ENCODE peak calls at places on chromosome 10, in six cellular contexts. C, B, P, H, J and V are unnamed samples. For H3K4me1, the result is how much of the 10 kb centered on the place peaks cover.

GRCh38 chr10:69632516-69633199 is 2.6 kb downstream of the FAM241B start:
- DNase-seq in H (no peak), J (no peak), P (peak), C (no peak), B (no peak), V (no peak)

GRCh38 chr10:96512524-96512991 is 1.2 kb downstream of the TLL2 start:
- DNase-seq in C (no peak), H (no peak), B (peak), J (peak), P (peak), V (no peak)

GRCh38 chr10:127977368-127978009 is 70.6 kb downstream of the PTPRE start:
- DNase-seq in C (no peak), B (peak), J (no peak), P (peak), H (no peak), V (peak)

GRCh38 chr10:52410916-52411315 is 96.8 kb downstream of the DKK1 start:
- DNase-seq in H (no peak), P (no peak), J (no peak), C (no peak), B (no peak), V (no peak)

GRCh38 chr10:86785021-86785420 is 28.6 kb downstream of the BMPR1A start:
- DNase-seq in H (no peak), B (no peak), J (no peak), C (no peak), P (no peak), V (no peak)

GRCh38 chr10:77837248-77837924 is 89.2 kb downstream of the DLG5 start:
- DNase-seq in P (no peak), C (no peak), B (no peak), H (no peak), J (peak), V (no peak)

GRCh38 chr10:80161321-80162084 is 29.0 kb downstream of the PLAC9 start:
- DNase-seq in P (no peak), C (no peak), H (no peak), B (no peak), J (peak), V (no peak)

GRCh38 chr10:132631348-132631735 is 93.8 kb downstream of the INPP5A start:
- DNase-seq in J (no peak), B (peak), C (no peak), P (peak), H (no peak), V (peak)

GRCh38 chr10:102134416-102134815 is 1.6 kb downstream of the PPRC1 start:
- DNase-seq in J (no peak), B (no peak), H (no peak), P (no peak), C (no peak), V (no peak)

GRCh38 chr10:114175667-114176066 is 1.7 kb upstream of the CCDC186 start:
- DNase-seq in H (no peak), C (no peak), B (no peak), P (no peak), J (no peak), V (no peak)

GRCh38 chr10:125700355-125700911 is 17.5 kb upstream of the TEX36 start:
- DNase-seq in H (no peak), B (no peak), P (no peak), J (no peak), C (no peak), V (no peak)

GRCh38 chr10:8556321-8556720 is 501.8 kb downstream of the GATA3 start:
- DNase-seq in B (no peak), C (no peak), H (no peak), J (no peak), P (no peak), V (no peak)

GRCh38 chr10:96313348-96313747 is 9.1 kb downstream of the DNTT start:
- DNase-seq in J (no peak), H (no peak), C (no peak), P (no peak), B (no peak), V (no peak)

GRCh38 chr10:99906470-99906869 is 103.3 kb downstream of the DNMBP start:
- DNase-seq in H (peak), C (no peak), J (no peak), B (peak), P (no peak), V (no peak)

GRCh38 chr10:62083413-62083794 is 181.9 kb downstream of the ARID5B start:
- DNase-seq in B (no peak), J (no peak), H (no peak), C (no peak), P (no peak), V (no peak)

GRCh38 chr10:43257210-43258031 is 9.4 kb downstream of the RASGEF1A start:
- DNase-seq in J (no peak), B (peak), P (peak), H (no peak), C (no peak), V (no peak)

GRCh38 chr10:56537984-56538383 is 176.9 kb upstream of the ZWINT start:
- DNase-seq in P (no peak), C (no peak), J (no peak), B (no peak), H (no peak), V (no peak)

GRCh38 chr10:114095676-114096331 is 52.1 kb downstream of the ADRB1 start:
- DNase-seq in P (no peak), C (no peak), J (no peak), H (no peak), B (no peak), V (no peak)

GRCh38 chr10:110364531-110364937 is 59.8 kb upstream of the SMNDC1 start:
- DNase-seq in H (peak), P (no peak), C (no peak), J (no peak), B (no peak), V (no peak)

GRCh38 chr10:32957341-32958084 is 517 bp downstream of the ITGB1 start:
- DNase-seq in J (peak), P (peak), H (no peak), B (peak), C (no peak), V (peak)

GRCh38 chr10:4082851-4083250 is 297.8 kb upstream of the KLF6 start:
- DNase-seq in H (no peak), P (no peak), B (no peak), C (no peak), J (no peak), V (no peak)
- H3K4me3 ChIP-seq in H (no peak), P (no peak), B (no peak), C (no peak), J (no peak), V (no peak)

DNA sequence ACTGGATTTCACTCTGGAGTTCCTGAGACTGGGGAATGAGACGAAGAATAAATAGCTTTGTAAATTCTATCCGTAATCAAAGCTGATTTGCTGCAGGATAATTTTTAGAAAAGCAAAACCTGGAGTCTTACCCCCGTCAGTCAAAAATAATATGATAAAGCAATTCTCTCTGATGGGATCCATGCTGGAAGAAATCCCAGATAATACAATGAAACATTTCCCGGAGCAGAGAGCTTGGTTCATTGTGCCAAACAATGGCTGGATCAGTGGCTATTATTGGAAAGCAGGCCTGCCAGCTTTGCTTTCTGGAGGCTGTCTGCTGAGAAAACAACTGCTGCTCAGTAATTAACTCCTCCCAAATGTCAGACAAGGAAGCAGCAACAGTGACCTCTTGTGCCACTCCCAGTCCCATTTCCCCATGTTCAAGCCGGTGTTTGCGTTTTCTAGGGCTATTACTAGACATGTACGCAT is 609.4 kb upstream of the PCDH15 start:
- DNase-seq in B (peak), C (no peak), J (peak), P (no peak), H (no peak), V (peak)
- TF ChIP-seq CTCF in B (no peak), C (no peak), J (peak), P (no peak), H (no peak), V (peak)

GRCh38 chr10:103828587-103829186 is 26.7 kb downstream of the SH3PXD2A start:
- DNase-seq in H (no peak), C (no peak), B (no peak), P (no peak), J (no peak), V (no peak)
- H3K4me1 ChIP-seq in H (under half), C (under half), B (under half), P (under half), J (under half), V (under half)

GRCh38 chr10:117548191-117548668 is 5.7 kb downstream of the EMX2 start:
- DNase-seq in P (no peak), J (peak), C (no peak), H (no peak), B (no peak), V (no peak)
- H3K4me3 ChIP-seq in P (no peak), J (no peak), C (no peak), H (no peak), B (no peak), V (no peak)

DNA sequence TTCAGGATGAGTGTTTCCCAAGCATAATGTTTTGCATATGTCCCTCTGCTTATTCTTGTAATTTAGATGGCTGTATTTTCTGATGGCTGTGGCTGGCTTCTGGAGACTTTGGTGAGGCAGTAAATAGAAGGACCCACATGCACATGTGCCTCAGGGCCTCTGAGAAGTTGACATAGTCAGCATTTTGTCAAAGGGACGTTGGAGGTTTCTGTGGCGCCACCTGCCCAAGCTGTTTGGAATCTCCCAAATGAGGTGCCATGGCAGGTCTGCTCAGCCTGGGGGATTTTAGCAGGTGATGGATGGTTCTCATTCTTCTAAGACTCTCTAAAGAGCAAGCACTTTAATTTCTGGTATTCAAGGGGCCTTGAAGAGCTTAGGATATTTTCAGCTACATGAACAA is 29.8 kb downstream of the C10orf120 start:
- DNase-seq in B (no peak), C (no peak), P (peak), H (peak), J (peak), V (no peak)
- TF ChIP-seq CTCF in B (no peak), C (no peak), P (no peak), H (peak), J (peak), V (no peak)

GRCh38 chr10:71765907-71766716 is 7.2 kb downstream of the VSIR start:
- DNase-seq in C (no peak), J (no peak), H (no peak), P (no peak), B (no peak), V (peak)
- H3K4me1 ChIP-seq in C (half or more), J (under half), H (half or more), P (half or more), B (under half), V (half or more)

GRCh38 chr10:6224781-6225180 is 22.0 kb downstream of the PFKFB3 start:
- DNase-seq in B (no peak), H (no peak), J (no peak), P (no peak), C (no peak), V (no peak)
- H3K4me3 ChIP-seq in B (no peak), H (no peak), J (no peak), P (no peak), C (no peak), V (no peak)

DNA sequence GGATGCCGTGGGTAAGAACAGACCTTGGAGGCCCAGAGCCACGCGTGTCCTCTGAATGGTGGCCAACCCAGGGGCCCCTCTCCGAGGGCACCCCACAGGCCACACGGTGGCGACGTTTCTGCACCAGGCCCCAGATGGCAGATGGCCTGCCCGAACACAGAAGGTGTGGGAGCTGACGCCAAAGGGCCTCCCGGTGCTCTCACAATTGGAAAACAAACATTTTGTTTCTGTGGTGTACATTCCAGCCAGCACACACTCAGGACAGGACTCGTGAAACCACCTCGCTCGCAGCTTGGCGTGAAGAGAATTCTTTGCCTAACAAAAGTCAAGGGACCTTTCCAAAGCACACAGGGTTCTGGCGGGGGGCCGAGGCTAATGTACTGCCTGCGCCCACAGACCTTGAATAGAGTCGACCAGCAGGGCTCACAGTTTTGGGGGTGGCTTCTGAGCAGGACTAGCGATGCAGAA is 112.1 kb downstream of the FAM53B start:
- DNase-seq in B (peak), C (no peak), H (no peak), J (peak), P (no peak), V (peak)
- TF ChIP-seq CTCF in B (peak), C (peak), H (peak), J (peak), P (no peak), V (peak)

DNA sequence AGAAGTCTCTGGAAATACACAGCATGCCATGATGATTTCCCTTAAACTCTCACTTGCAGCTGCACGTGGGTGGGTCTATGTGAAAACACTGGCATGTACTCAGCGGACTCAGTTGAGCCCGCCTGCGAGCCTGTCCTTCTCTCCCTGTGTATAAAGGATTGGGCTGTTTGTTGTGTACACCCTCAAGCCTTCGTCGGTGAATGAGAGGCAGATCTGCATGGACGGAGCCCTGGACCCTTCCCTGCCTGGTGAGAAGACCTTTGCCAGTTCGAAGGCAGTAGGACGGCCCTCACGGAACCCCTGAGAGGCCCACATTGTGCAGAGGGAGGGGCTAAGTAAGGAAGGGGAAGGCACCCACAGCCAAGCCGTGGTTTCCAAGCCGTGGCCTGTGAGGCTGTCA is 121.2 kb downstream of the WDFY4 start:
- DNase-seq in J (no peak), H (no peak), C (no peak), P (no peak), B (no peak), V (no peak)
- H3K4me1 ChIP-seq in J (under half), H (under half), C (under half), P (under half), B (under half), V (half or more)